ENCODE peak calls at places on chromosomes 5 and 9, in four cellular contexts. X is activated T-cell treated with anti-CD3 and anti-CD28 coated beads, Interleukin-2, amount 50 U/mL, for 4 hours; A is Panc1; T is lower lobe of right lung. V is an unnamed sample.

GRCh38 chr5:115179068-115179958 is 9.6 kb upstream of the TRIM36 start:
- ATAC-seq in X (peak), A (peak), T (peak), V (no peak)

GRCh38 chr9:124795881-124796415 is 19.0 kb downstream of the OLFML2A start:
- ATAC-seq in X (no peak), T (no peak), A (no peak), V (no peak)

GRCh38 chr5:133121080-133121479 is 69.3 kb downstream of the HSPA4 start:
- ATAC-seq in A (no peak), T (no peak), X (no peak), V (no peak)

GRCh38 chr5:93782978-93783377 is 41.6 kb upstream of the POU5F2 start:
- ATAC-seq in X (no peak), T (no peak), A (no peak), V (no peak)

GRCh38 chr9:12739014-12739413 is 35.8 kb upstream of the LURAP1L start:
- ATAC-seq in T (no peak), A (no peak), X (no peak), V (no peak)

GRCh38 chr5:74919041-74919440 is 52.9 kb upstream of the FAM169A start:
- ATAC-seq in A (no peak), T (no peak), X (no peak), V (no peak)

GRCh38 chr9:100011062-100011681 is 87.6 kb downstream of the ERP44 start:
- ATAC-seq in X (no peak), A (no peak), T (no peak), V (peak)

GRCh38 chr5:122101636-122102285 is 23.7 kb upstream of the LOX start:
- ATAC-seq in A (peak), X (no peak), T (no peak), V (no peak)

GRCh38 chr9:37336150-37336549 is 86.3 kb upstream of the GRHPR start:
- ATAC-seq in A (no peak), X (no peak), T (no peak), V (no peak)

GRCh38 chr5:16536246-16536645 is 70.6 kb upstream of the ZNF622 start:
- ATAC-seq in X (no peak), T (no peak), A (no peak), V (no peak)

GRCh38 chr5:80837679-80838078 is 122.5 kb upstream of the RASGRF2 start:
- ATAC-seq in T (no peak), A (peak), X (peak), V (peak)

GRCh38 chr9:87324613-87325194 is 173.0 kb upstream of the DAPK1 start:
- ATAC-seq in A (no peak), X (peak), T (peak), V (no peak)

GRCh38 chr9:128292009-128292408 is 15.9 kb downstream of the SWI5 start:
- ATAC-seq in T (no peak), A (no peak), X (no peak), V (no peak)

GRCh38 chr9:131111854-131112311 is 13.5 kb upstream of the NUP214 start:
- ATAC-seq in T (no peak), A (no peak), X (no peak), V (no peak)

GRCh38 chr5:174793076-174793475 is 68.7 kb downstream of the MSX2 start:
- ATAC-seq in X (no peak), T (no peak), A (no peak), V (no peak)

GRCh38 chr5:116411101-116411571 is 163.5 kb downstream of the SEMA6A start:
- ATAC-seq in T (peak), A (no peak), X (no peak), V (no peak)

GRCh38 chr5:89480406-89481007 is 597.5 kb upstream of the MEF2C start:
- ATAC-seq in X (no peak), A (no peak), T (no peak), V (no peak)

GRCh38 chr5:43165323-43165722 is 26.7 kb upstream of the NIM1K start:
- ATAC-seq in T (no peak), A (no peak), X (no peak), V (no peak)

GRCh38 chr5:126492939-126493338 is 69.7 kb downstream of the GRAMD2B start:
- ATAC-seq in T (no peak), X (no peak), A (no peak), V (no peak)

GRCh38 chr5:26148569-26149107 is 889.7 kb downstream of the CDH9 start:
- ATAC-seq in X (no peak), T (no peak), A (no peak), V (no peak)

GRCh38 chr5:64603676-64604075 is 86.6 kb upstream of the SHISAL2B start:
- ATAC-seq in T (no peak), X (no peak), A (no peak), V (no peak)

GRCh38 chr5:157596449-157596848 is 20.9 kb upstream of the ADAM19 start:
- ATAC-seq in A (no peak), T (peak), X (peak), V (peak)

GRCh38 chr5:57486206-57486605 is 3.6 kb upstream of the ACTBL2 start:
- ATAC-seq in A (no peak), T (no peak), X (no peak), V (no peak)

GRCh38 chr9:18909140-18910018 is 123.6 kb downstream of the SAXO1 start:
- ATAC-seq in X (no peak), T (no peak), A (no peak), V (no peak)

GRCh38 chr9:20016611-20017010 is 227.8 kb upstream of the SLC24A2 start:
- ATAC-seq in A (no peak), T (no peak), X (no peak), V (no peak)

GRCh38 chr9:125970340-125970739 is 223.2 kb downstream of the PBX3 start:
- ATAC-seq in A (no peak), X (no peak), T (no peak), V (no peak)

GRCh38 chr5:135551593-135552447 is 16.1 kb upstream of the NEUROG1 start:
- ATAC-seq in A (peak), T (peak), X (no peak), V (peak)

GRCh38 chr9:126587187-126588185 is 26.2 kb upstream of the LMX1B start:
- ATAC-seq in A (no peak), T (peak), X (no peak), V (no peak)

GRCh38 chr9:120937596-120937995 is 11.0 kb upstream of the TRAF1 start:
- ATAC-seq in A (no peak), X (no peak), T (no peak), V (no peak)

GRCh38 chr9:88874391-88874790 is 116.9 kb upstream of the S1PR3 start:
- ATAC-seq in X (no peak), A (no peak), T (no peak), V (no peak)

GRCh38 chr5:36156619-36157018 is 4.7 kb downstream of the SKP2 start:
- ATAC-seq in X (no peak), A (no peak), T (no peak), V (no peak)

GRCh38 chr5:146904890-146905289 is 26.3 kb upstream of the PPP2R2B start:
- ATAC-seq in A (no peak), T (no peak), X (no peak), V (no peak)

GRCh38 chr5:172903790-172904189 is 55.4 kb upstream of the RPL26L1 start:
- ATAC-seq in A (no peak), X (no peak), T (no peak), V (no peak)

GRCh38 chr5:39349484-39349883 is 14.8 kb downstream of the C9 start:
- ATAC-seq in X (no peak), T (no peak), A (no peak), V (no peak)

GRCh38 chr5:128395073-128395472 is 143.0 kb downstream of the FBN2 start:
- ATAC-seq in A (no peak), T (no peak), X (no peak), V (no peak)

GRCh38 chr5:171573021-171573420 is 153.6 kb downstream of the FGF18 start:
- ATAC-seq in X (no peak), A (no peak), T (no peak), V (no peak)

V was measured in activated T-helper 17 cell treated with anti-CD3 and anti-CD28 coated beads, Interleukin-2, amount 50 U/mL, for 72 hours.